ENCODE peak calls at places on chromosomes 2 and 18, in five cellular contexts. K is IMR-90, H is A549, V is right lobe of liver, R is body of pancreas. W is an unnamed sample.

GRCh38 chr18:63677490-63678225 is 16.0 kb upstream of the SERPINB3 start:
- DNase-seq in K (peak), H (peak), V (no peak), R (no peak), W (no peak)

GRCh38 chr2:148876589-148877402 is 1.8 kb downstream of the KIF5C start:
- DNase-seq in K (no peak), H (no peak), V (peak), R (peak), W (no peak)

GRCh38 chr18:21833619-21834300 is 93.2 kb downstream of the MIB1 start:
- DNase-seq in K (no peak), H (no peak), V (no peak), R (no peak), W (no peak)

GRCh38 chr2:144989580-144990270 is 469.8 kb upstream of the ZEB2 start:
- DNase-seq in K (no peak), H (no peak), V (no peak), R (no peak), W (no peak)

GRCh38 chr2:231922311-231922710 is 3.9 kb downstream of the NPPC start:
- DNase-seq in K (no peak), H (no peak), V (no peak), R (no peak), W (no peak)

GRCh38 chr2:240620859-240621258 is 4.4 kb upstream of the GPR35 start:
- DNase-seq in K (no peak), H (no peak), V (no peak), R (no peak), W (no peak)

GRCh38 chr2:46275995-46276394 is 21.2 kb upstream of the EPAS1 start:
- DNase-seq in K (no peak), H (no peak), V (peak), R (peak), W (peak)

GRCh38 chr2:20614201-20615045 is 36.5 kb downstream of the HS1BP3 start:
- DNase-seq in K (no peak), H (no peak), V (peak), R (peak), W (no peak)

GRCh38 chr2:102367331-102367971 is 11.9 kb downstream of the IL18R1 start:
- DNase-seq in K (no peak), H (no peak), V (no peak), R (no peak), W (no peak)

GRCh38 chr18:46915800-46916550 is 1.3 kb downstream of the PIAS2 start:
- DNase-seq in K (peak), H (no peak), V (no peak), R (no peak), W (no peak)

GRCh38 chr2:137411556-137411955 is 552.7 kb upstream of the HNMT start:
- DNase-seq in K (no peak), H (no peak), V (no peak), R (no peak), W (no peak)

GRCh38 chr2:230706966-230707365 is 5.7 kb upstream of the CAB39 start:
- DNase-seq in K (no peak), H (no peak), V (no peak), R (no peak), W (peak)

GRCh38 chr2:39893616-39894015 is 114.6 kb upstream of the THUMPD2 start:
- DNase-seq in K (no peak), H (no peak), V (no peak), R (no peak), W (no peak)

GRCh38 chr18:11669271-11669947 is 19.7 kb upstream of the GNAL start:
- DNase-seq in K (no peak), H (no peak), V (no peak), R (no peak), W (no peak)

GRCh38 chr2:159557437-159558034 is 58.8 kb downstream of the BAZ2B start:
- DNase-seq in K (peak), H (peak), V (no peak), R (peak), W (no peak)

GRCh38 chr2:29841386-29842004 is 79.9 kb downstream of the ALK start:
- DNase-seq in K (peak), H (peak), V (no peak), R (peak), W (no peak)

GRCh38 chr2:160576054-160576499 is 82.5 kb upstream of the RBMS1 start:
- DNase-seq in K (peak), H (peak), V (no peak), R (no peak), W (no peak)

GRCh38 chr2:25165992-25166618 is 2.3 kb downstream of the POMC start:
- DNase-seq in K (no peak), H (peak), V (peak), R (peak), W (no peak)

GRCh38 chr18:72283148-72283925 is 260.8 kb downstream of the CBLN2 start:
- DNase-seq in K (no peak), H (no peak), V (no peak), R (no peak), W (no peak)

GRCh38 chr2:160252278-160252887 is 52.3 kb upstream of the ITGB6 start:
- DNase-seq in K (peak), H (peak), V (no peak), R (no peak), W (no peak)

GRCh38 chr2:205776139-205776538 is 93.8 kb downstream of the NRP2 start:
- DNase-seq in K (no peak), H (peak), V (peak), R (peak), W (no peak)

GRCh38 chr2:211453311-211453894 is 897.0 kb downstream of the CPS1 start:
- DNase-seq in K (no peak), H (no peak), V (no peak), R (no peak), W (no peak)

GRCh38 chr2:128473175-128474013 is 154.7 kb upstream of the HS6ST1 start:
- DNase-seq in K (peak), H (no peak), V (no peak), R (peak), W (peak)

GRCh38 chr18:24126155-24126947 is 12.5 kb upstream of the CABYR start:
- DNase-seq in K (peak), H (no peak), V (no peak), R (no peak), W (no peak)

GRCh38 chr18:70457788-70458187 is 168.9 kb downstream of the SOCS6 start:
- DNase-seq in K (no peak), H (no peak), V (no peak), R (no peak), W (no peak)

GRCh38 chr2:240992572-240993291 is 5.7 kb upstream of the SNED1 start:
- DNase-seq in K (no peak), H (no peak), V (no peak), R (peak), W (no peak)

GRCh38 chr2:219636144-219636915 is 8.9 kb downstream of the SLC4A3 start:
- DNase-seq in K (no peak), H (no peak), V (no peak), R (no peak), W (peak)

GRCh38 chr2:233853883-233854240 is 473 bp downstream of the HJURP start:
- DNase-seq in K (no peak), H (no peak), V (no peak), R (no peak), W (no peak)

GRCh38 chr2:233853353-233853752 is 982 bp downstream of the HJURP start:
- DNase-seq in K (no peak), H (peak), V (no peak), R (no peak), W (peak)

GRCh38 chr2:233855345-233855744 is 1.0 kb upstream of the HJURP start:
- DNase-seq in K (no peak), H (no peak), V (no peak), R (no peak), W (no peak)

GRCh38 chr2:233856184-233856583 is 1.8 kb upstream of the HJURP start:
- DNase-seq in K (no peak), H (no peak), V (no peak), R (no peak), W (no peak)

DNA sequence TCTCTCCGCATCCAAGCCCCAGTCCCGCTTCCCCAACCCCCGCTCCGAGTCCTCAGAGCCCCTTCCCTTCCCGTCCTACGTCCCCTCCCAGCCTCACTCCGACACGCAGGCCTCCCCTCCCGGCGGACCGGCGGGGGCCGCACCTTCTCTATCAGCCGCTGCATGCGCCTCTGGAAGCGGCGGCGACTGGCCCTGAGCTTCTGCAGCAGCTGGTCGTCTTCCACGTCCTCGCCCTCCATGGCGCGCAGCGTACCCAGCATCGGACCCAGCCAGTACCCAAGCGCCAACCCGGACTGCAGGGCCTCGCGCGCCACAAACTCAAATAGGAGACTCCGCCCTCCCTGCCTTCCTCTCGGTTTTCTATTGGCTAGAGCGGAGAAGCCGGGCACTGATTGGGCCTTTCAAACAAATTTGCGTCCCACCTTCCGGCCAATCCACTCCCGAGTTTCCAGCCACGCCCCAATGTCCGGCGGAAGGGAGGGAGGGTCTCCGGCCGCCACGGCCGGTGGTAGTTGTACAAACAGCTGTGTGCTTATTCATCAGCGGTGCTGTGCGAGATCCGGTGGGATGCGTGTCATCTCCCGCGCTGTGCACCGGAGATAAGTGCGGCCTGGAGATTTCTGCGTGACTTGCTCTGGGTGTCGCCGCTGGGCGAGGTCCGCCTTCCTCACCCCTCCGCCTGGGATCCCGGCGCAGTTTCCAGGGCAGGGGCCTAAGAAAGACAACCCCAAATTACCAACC is at the start of gene HJURP:
- DNase-seq in K (peak), H (peak), V (peak), R (peak), W (peak)
- TF ChIP-seq POLR2A in K (peak), H (peak), V (peak), R (no peak), W (no peak)

GRCh38 chr18:54003195-54003594 is 221.3 kb downstream of the MBD2 start:
- DNase-seq in K (no peak), H (no peak), V (no peak), R (no peak), W (no peak)

DNA sequence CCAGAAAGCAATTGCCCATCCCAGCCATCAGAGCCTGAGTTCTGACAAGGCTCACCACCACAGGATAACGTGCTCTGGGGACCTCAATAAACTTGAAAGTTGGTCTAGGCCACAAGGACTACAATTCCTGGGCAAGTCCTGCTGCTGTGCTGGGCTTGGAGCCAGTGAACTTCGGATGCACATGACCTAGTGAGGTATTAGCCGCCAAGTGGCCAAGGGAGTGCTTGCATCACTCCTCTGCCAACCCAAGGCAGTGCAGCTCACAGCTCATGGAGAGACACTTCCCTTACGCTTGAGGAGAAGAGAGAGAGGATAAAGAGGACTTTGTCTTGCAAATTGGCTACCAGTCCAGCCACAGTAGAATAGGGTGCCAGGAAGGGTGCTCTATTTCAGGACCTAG is 219.6 kb downstream of the MBD2 start:
- DNase-seq in K (no peak), H (peak), V (no peak), R (no peak), W (no peak)
- TF ChIP-seq CTCF in K (no peak), H (no peak), V (no peak), R (no peak), W (no peak)

GRCh38 chr18:3482258-3482657 is 32.3 kb downstream of the TGIF1 start:
- DNase-seq in K (no peak), H (no peak), V (no peak), R (no peak), W (no peak)

GRCh38 chr18:3478262-3478978 is 28.4 kb downstream of the TGIF1 start:
- DNase-seq in K (no peak), H (no peak), V (no peak), R (no peak), W (no peak)

GRCh38 chr18:3481696-3482210 is 31.8 kb downstream of the TGIF1 start:
- DNase-seq in K (peak), H (no peak), V (no peak), R (peak), W (no peak)

GRCh38 chr18:3480827-3481226 is 30.9 kb downstream of the TGIF1 start:
- DNase-seq in K (no peak), H (no peak), V (no peak), R (no peak), W (no peak)

GRCh38 chr18:3479978-3480377 is 30.0 kb downstream of the TGIF1 start:
- DNase-seq in K (no peak), H (no peak), V (no peak), R (no peak), W (no peak)
- TF ChIP-seq POLR2A in K (no peak), H (no peak), V (no peak), R (no peak), W (no peak)

GRCh38 chr2:65429799-65430514 is 2.4 kb downstream of the SPRED2 start:
- DNase-seq in K (no peak), H (no peak), V (no peak), R (peak), W (peak)

GRCh38 chr2:65430515-65431416 is 1.6 kb downstream of the SPRED2 start:
- DNase-seq in K (peak), H (peak), V (peak), R (peak), W (peak)

GRCh38 chr2:65431417-65432226 is 777 bp downstream of the SPRED2 start:
- DNase-seq in K (peak), H (peak), V (peak), R (peak), W (peak)

GRCh38 chr2:65434592-65435241 is 2.3 kb upstream of the SPRED2 start:
- DNase-seq in K (no peak), H (no peak), V (no peak), R (no peak), W (no peak)

DNA sequence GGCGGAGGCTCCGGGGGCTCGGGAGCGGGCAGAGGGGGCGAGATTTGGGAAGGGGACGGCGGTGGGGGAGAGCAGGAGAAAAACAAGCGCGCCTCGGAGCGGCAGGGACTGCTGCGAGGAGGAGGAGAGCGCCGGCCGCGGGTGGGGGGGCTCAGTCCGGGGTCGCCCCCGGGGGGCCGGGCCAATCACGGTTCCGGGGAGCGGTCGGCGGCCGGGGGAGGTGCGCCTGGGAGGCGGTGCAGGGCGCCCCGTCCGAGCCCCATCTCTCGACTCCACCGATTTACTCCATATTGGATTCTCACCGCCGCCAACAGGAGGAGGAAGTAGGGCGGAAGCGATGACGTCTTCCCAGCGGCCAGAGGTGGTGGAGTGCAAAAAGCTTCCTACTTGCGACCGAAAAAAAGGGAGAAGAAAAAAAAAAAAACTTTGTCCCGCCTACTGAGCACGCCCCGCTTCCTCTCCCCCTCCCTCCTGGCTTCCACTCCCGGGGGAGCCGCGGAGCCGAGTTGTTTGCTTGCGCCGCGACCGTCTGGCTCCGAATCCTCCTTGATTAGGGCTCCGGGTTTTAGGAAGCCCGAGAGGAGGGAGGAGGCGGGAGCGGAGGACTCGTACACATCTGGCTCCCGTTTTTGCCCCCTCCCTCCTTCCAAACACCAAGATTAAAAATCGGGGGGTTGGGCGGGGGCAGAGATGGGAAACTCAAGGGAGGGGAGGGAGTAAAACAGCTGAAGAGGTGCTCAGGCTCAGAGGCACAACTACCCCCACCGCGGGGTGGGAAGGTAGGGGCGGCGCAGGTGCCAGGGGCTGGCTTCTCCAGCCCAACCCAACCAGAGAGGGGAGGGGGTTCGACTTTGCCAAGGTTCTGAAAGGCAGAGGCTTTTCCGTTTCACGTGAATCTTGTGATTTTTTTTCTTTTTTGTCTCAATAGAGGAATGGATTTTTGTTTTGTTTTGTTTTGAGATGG is at the start of gene SPRED2:
- DNase-seq in K (peak), H (peak), V (peak), R (peak), W (peak)
- TF ChIP-seq CTCF in K (peak), H (peak), V (no peak), R (peak), W (no peak)

GRCh38 chr2:60446413-60447358 is 106.8 kb downstream of the BCL11A start:
- DNase-seq in K (no peak), H (no peak), V (no peak), R (no peak), W (no peak)
- TF ChIP-seq POLR2A in K (no peak), H (no peak), V (no peak), R (no peak), W (no peak)

W was measured in lower leg skin.